ENCODE peak calls at places on chromosomes 13 and 19, in five cellular contexts. One of them, this sample, is unnamed.

GRCh38 chr13:109715902-109716301 is 70.5 kb downstream of the IRS2 start:
- DNase-seq in stomach: no peak
- DNase-seq in GM12891: no peak
- DNase-seq in tibial nerve: peak
- DNase-seq in uterus: no peak
- DNase-seq in this sample: no peak

GRCh38 chr13:94667190-94667589 is 45.2 kb downstream of the SOX21 start:
- DNase-seq in uterus: no peak
- DNase-seq in stomach: no peak
- DNase-seq in GM12891: no peak
- DNase-seq in tibial nerve: no peak
- DNase-seq in this sample: no peak

GRCh38 chr19:18610245-18610555 is 2.5 kb upstream of the TMEM59L start:
- DNase-seq in tibial nerve: no peak
- DNase-seq in uterus: no peak
- DNase-seq in stomach: no peak
- DNase-seq in GM12891: no peak
- DNase-seq in this sample: no peak

GRCh38 chr19:12838182-12838890 is at the start of gene MAST1:
- DNase-seq in uterus: no peak
- DNase-seq in tibial nerve: no peak
- DNase-seq in stomach: peak
- DNase-seq in GM12891: peak
- DNase-seq in this sample: peak

GRCh38 chr13:55106509-55106908 is 2034.2 kb upstream of the PRR20A start:
- DNase-seq in stomach: no peak
- DNase-seq in GM12891: no peak
- DNase-seq in tibial nerve: no peak
- DNase-seq in uterus: no peak
- DNase-seq in this sample: no peak

GRCh38 chr13:24887759-24888158 is 123.8 kb downstream of the RNF17 start:
- DNase-seq in GM12891: no peak
- DNase-seq in stomach: no peak
- DNase-seq in tibial nerve: no peak
- DNase-seq in uterus: no peak
- DNase-seq in this sample: no peak

GRCh38 chr19:32201661-32202060 is 143.7 kb upstream of the ZNF507 start:
- DNase-seq in stomach: no peak
- DNase-seq in GM12891: no peak
- DNase-seq in tibial nerve: no peak
- DNase-seq in uterus: no peak
- DNase-seq in this sample: no peak

GRCh38 chr19:43674630-43674982 is 4.6 kb upstream of the PLAUR start:
- DNase-seq in stomach: no peak
- DNase-seq in uterus: no peak
- DNase-seq in tibial nerve: no peak
- DNase-seq in GM12891: no peak
- DNase-seq in this sample: no peak

GRCh38 chr13:66915596-66916185 is 314.4 kb downstream of the PCDH9 start:
- DNase-seq in uterus: no peak
- DNase-seq in GM12891: no peak
- DNase-seq in stomach: no peak
- DNase-seq in tibial nerve: no peak
- DNase-seq in this sample: no peak

GRCh38 chr19:10863107-10863700 is 8.1 kb upstream of the CARM1 start:
- DNase-seq in stomach: peak
- DNase-seq in uterus: peak
- DNase-seq in GM12891: no peak
- DNase-seq in tibial nerve: no peak
- DNase-seq in this sample: no peak

GRCh38 chr13:50334092-50334778 is 319.0 kb downstream of the KCNRG start:
- DNase-seq in stomach: no peak
- DNase-seq in uterus: no peak
- DNase-seq in tibial nerve: no peak
- DNase-seq in GM12891: no peak
- DNase-seq in this sample: no peak

GRCh38 chr19:42066075-42066754 is 3.8 kb downstream of the GRIK5 start:
- DNase-seq in stomach: no peak
- DNase-seq in tibial nerve: no peak
- DNase-seq in uterus: no peak
- DNase-seq in GM12891: no peak
- DNase-seq in this sample: peak

GRCh38 chr19:38617764-38618589 is at the start of gene MAP4K1:
- DNase-seq in stomach: peak
- DNase-seq in tibial nerve: no peak
- DNase-seq in GM12891: peak
- DNase-seq in uterus: no peak
- DNase-seq in this sample: no peak

GRCh38 chr13:32315255-32316029 is at the start of the genes BRCA2 and ZAR1L:
- DNase-seq in uterus: peak
- DNase-seq in stomach: peak
- DNase-seq in tibial nerve: peak
- DNase-seq in GM12891: peak
- DNase-seq in this sample: peak

GRCh38 chr19:38619361-38620174 is 580 bp downstream of the EIF3K start:
- DNase-seq in tibial nerve: no peak
- DNase-seq in stomach: no peak
- DNase-seq in GM12891: no peak
- DNase-seq in uterus: no peak
- DNase-seq in this sample: no peak

GRCh38 chr19:14004619-14005380 is 1.3 kb downstream of the RFX1 start:
- DNase-seq in stomach: peak
- DNase-seq in tibial nerve: peak
- DNase-seq in uterus: no peak
- DNase-seq in GM12891: no peak
- DNase-seq in this sample: no peak

GRCh38 chr19:47726467-47726866 is 13.2 kb downstream of the EHD2 start:
- DNase-seq in GM12891: no peak
- DNase-seq in tibial nerve: no peak
- DNase-seq in uterus: no peak
- DNase-seq in stomach: no peak
- DNase-seq in this sample: no peak

GRCh38 chr13:97753269-97753668 is 200.2 kb upstream of the IPO5 start:
- DNase-seq in stomach: no peak
- DNase-seq in GM12891: no peak
- DNase-seq in tibial nerve: no peak
- DNase-seq in uterus: no peak
- DNase-seq in this sample: no peak

GRCh38 chr19:47158879-47159509 is 28.4 kb downstream of the SAE1 start:
- DNase-seq in uterus: no peak
- DNase-seq in GM12891: no peak
- DNase-seq in stomach: no peak
- DNase-seq in tibial nerve: no peak
- DNase-seq in this sample: no peak

GRCh38 chr19:32358311-32358710 is 12.9 kb downstream of the ZNF507 start:
- DNase-seq in stomach: no peak
- DNase-seq in GM12891: no peak
- DNase-seq in tibial nerve: no peak
- DNase-seq in uterus: no peak
- DNase-seq in this sample: no peak

GRCh38 chr19:45123440-45123850 is 30.5 kb downstream of the PPP1R37 start:
- DNase-seq in uterus: no peak
- DNase-seq in tibial nerve: no peak
- DNase-seq in GM12891: no peak
- DNase-seq in stomach: peak
- DNase-seq in this sample: no peak

GRCh38 chr19:49073514-49074378 is 1.2 kb upstream of the KCNA7 start:
- DNase-seq in GM12891: no peak
- DNase-seq in stomach: no peak
- DNase-seq in uterus: no peak
- DNase-seq in tibial nerve: no peak
- DNase-seq in this sample: no peak

GRCh38 chr19:17311455-17312248 is 2.3 kb downstream of the DDA1 start:
- DNase-seq in uterus: no peak
- DNase-seq in GM12891: no peak
- DNase-seq in stomach: no peak
- DNase-seq in tibial nerve: no peak
- DNase-seq in this sample: peak

GRCh38 chr13:32031815-32032345 is 306 bp downstream of the FRY start:
- DNase-seq in tibial nerve: no peak
- DNase-seq in uterus: no peak
- DNase-seq in GM12891: no peak
- DNase-seq in stomach: no peak
- DNase-seq in this sample: no peak

GRCh38 chr13:100633461-100633860 is 41.1 kb downstream of the TMTC4 start:
- DNase-seq in GM12891: no peak
- DNase-seq in stomach: no peak
- DNase-seq in uterus: no peak
- DNase-seq in tibial nerve: no peak
- DNase-seq in this sample: peak

GRCh38 chr13:101654916-101655315 is 202.4 kb downstream of the ITGBL1 start:
- DNase-seq in tibial nerve: no peak
- DNase-seq in stomach: no peak
- DNase-seq in GM12891: no peak
- DNase-seq in uterus: no peak
- DNase-seq in this sample: no peak

GRCh38 chr13:33015791-33016323 is 366 bp upstream of the KL start:
- DNase-seq in stomach: peak
- DNase-seq in GM12891: no peak
- DNase-seq in uterus: peak
- DNase-seq in tibial nerve: no peak
- DNase-seq in this sample: no peak

GRCh38 chr19:8466018-8466417 is 21.2 kb downstream of the HNRNPM start:
- DNase-seq in GM12891: no peak
- DNase-seq in tibial nerve: no peak
- DNase-seq in uterus: no peak
- DNase-seq in stomach: no peak
- DNase-seq in this sample: no peak

GRCh38 chr13:114027046-114027760 is 53.3 kb upstream of the C13orf46 start:
- DNase-seq in GM12891: no peak
- DNase-seq in stomach: no peak
- DNase-seq in uterus: no peak
- DNase-seq in tibial nerve: no peak
- DNase-seq in this sample: no peak

GRCh38 chr13:24502567-24503375 is 9.8 kb downstream of the PARP4 start:
- DNase-seq in stomach: peak
- DNase-seq in GM12891: no peak
- DNase-seq in uterus: no peak
- DNase-seq in tibial nerve: no peak
- DNase-seq in this sample: peak

GRCh38 chr19:6753178-6754031 is 13.8 kb downstream of the SH2D3A start:
- DNase-seq in uterus: peak
- DNase-seq in stomach: peak
- DNase-seq in GM12891: peak
- DNase-seq in tibial nerve: peak
- DNase-seq in this sample: peak
- TF ChIP-seq POLR2A in uterus: no peak
- TF ChIP-seq POLR2A in stomach: no peak
- TF ChIP-seq POLR2A in GM12891: peak
- TF ChIP-seq POLR2A in tibial nerve: no peak
- TF ChIP-seq POLR2A in this sample: no peak

GRCh38 chr13:59834801-59835200 is 328.9 kb downstream of the DIAPH3 start:
- DNase-seq in GM12891: no peak
- DNase-seq in stomach: no peak
- DNase-seq in uterus: no peak
- DNase-seq in tibial nerve: no peak
- DNase-seq in this sample: no peak
- TF ChIP-seq POLR2A in GM12891: no peak
- TF ChIP-seq POLR2A in stomach: no peak
- TF ChIP-seq POLR2A in uterus: no peak
- TF ChIP-seq POLR2A in tibial nerve: no peak
- TF ChIP-seq POLR2A in this sample: no peak

DNA sequence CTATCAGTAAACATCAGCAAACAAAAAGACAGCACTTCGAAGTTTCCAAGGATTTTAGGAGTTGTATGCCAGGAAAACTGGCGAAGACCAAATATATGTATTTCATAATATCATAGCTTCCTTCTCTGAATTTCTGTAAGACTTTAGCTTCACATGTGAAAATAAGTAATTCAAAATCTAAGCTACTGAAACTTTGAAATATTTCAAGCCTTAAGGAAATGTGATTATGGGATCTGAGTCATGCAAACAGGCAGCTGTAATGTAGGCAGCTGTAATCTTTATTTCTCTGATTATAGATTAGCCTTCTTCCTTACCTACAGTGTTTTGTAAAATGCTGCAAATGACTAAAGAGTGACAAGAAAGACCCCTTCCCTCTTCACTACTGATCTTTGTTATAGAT is 70.7 kb upstream of the ANKRD10 start:
- DNase-seq in stomach: no peak
- DNase-seq in GM12891: no peak
- DNase-seq in tibial nerve: no peak
- DNase-seq in uterus: no peak
- DNase-seq in this sample: no peak
- TF ChIP-seq POLR2A in stomach: no peak
- TF ChIP-seq POLR2A in GM12891: no peak
- TF ChIP-seq POLR2A in tibial nerve: no peak
- TF ChIP-seq POLR2A in uterus: no peak
- TF ChIP-seq POLR2A in this sample: no peak

DNA sequence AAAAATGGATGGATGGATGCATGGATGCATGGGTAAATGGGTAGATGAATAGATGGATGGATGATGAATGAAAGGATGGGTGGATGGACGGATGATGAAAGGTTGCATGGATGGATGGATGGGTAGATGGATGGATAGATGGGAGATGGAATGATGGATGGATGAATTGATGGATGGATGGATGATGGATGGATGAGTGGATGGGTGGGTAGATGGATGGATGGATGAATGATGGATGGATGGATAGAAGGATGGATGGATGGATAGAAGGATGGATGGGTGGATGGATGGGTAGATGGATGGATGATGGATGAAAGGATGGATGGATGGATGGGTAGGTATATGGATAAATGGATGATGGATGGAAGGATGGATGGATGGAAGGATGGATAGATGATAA is 115.1 kb upstream of the LSM14A start:
- DNase-seq in GM12891: no peak
- DNase-seq in stomach: no peak
- DNase-seq in uterus: no peak
- DNase-seq in tibial nerve: no peak
- DNase-seq in this sample: no peak
- TF ChIP-seq POLR2A in GM12891: no peak
- TF ChIP-seq POLR2A in stomach: no peak
- TF ChIP-seq POLR2A in uterus: no peak
- TF ChIP-seq POLR2A in tibial nerve: no peak
- TF ChIP-seq POLR2A in this sample: no peak

This sample was measured in H54.